ENCODE peak calls at places on chromosomes 1 and 21, in nine cellular contexts. S is amniotic epithelial cell; D is stimulated activated CD8-positive, alpha-beta memory T cell treated with anti-CD3 and anti-CD28 coated beads, Interleukin-4, amount 100 ng/mL, for 24 hours; N is brain microvascular endothelial cell; K is DMS 273 treated with DMSO at 0.1 percent for 48 hours; R is activated naive CD4-positive, alpha-beta T cell; Z is A172; C is caudate nucleus; L is mucosa of gallbladder. B is an unnamed sample.

GRCh38 chr1:155859881-155860841 is 794 bp downstream of the SYT11 start:
- DNase-seq in S (peak; percentile 66), R (no peak), L (peak; percentile 75), N (peak; percentile 73), Z (peak; percentile 87), K (peak; percentile 62), C (peak; percentile 93), D (peak; percentile 39), B (peak; percentile 92)

GRCh38 chr1:8428441-8428840 is 110.5 kb downstream of the SLC45A1 start:
- DNase-seq in C (no peak), Z (no peak), D (no peak), R (no peak), S (no peak), N (no peak), L (no peak), K (no peak), B (no peak)

GRCh38 chr1:40310983-40311642 is 6.0 kb downstream of the COL9A2 start:
- DNase-seq in N (no peak), K (no peak), D (no peak), Z (no peak), S (no peak), L (no peak), R (no peak), C (no peak), B (no peak)

GRCh38 chr1:86754265-86754974 is 50.0 kb downstream of the SH3GLB1 start:
- DNase-seq in Z (no peak), N (no peak), K (no peak), D (no peak), C (no peak), S (no peak), R (no peak), L (no peak), B (no peak)

GRCh38 chr1:150566589-150567340 is 12.6 kb downstream of the MCL1 start:
- DNase-seq in L (no peak), Z (no peak), N (no peak), K (no peak), R (no peak), D (no peak), S (peak; percentile 11), C (no peak), B (no peak)

GRCh38 chr1:3461238-3461933 is 6.9 kb downstream of the ARHGEF16 start:
- DNase-seq in D (no peak), S (no peak), N (no peak), R (no peak), C (no peak), K (no peak), Z (no peak), L (no peak), B (no peak)

GRCh38 chr1:229430761-229431269 is 3.1 kb downstream of the ACTA1 start:
- DNase-seq in L (peak; percentile 46), D (peak; percentile 15), S (peak; percentile 29), K (no peak), Z (no peak), C (no peak), R (peak; percentile 17), N (peak; percentile 30), B (peak; percentile 53)

GRCh38 chr1:202254454-202255252 is 61.1 kb downstream of the LGR6 start:
- DNase-seq in K (no peak), S (peak; percentile 6), C (no peak), L (no peak), N (no peak), R (no peak), Z (no peak), D (no peak), B (no peak)

GRCh38 chr1:213564215-213564659 is 423.5 kb upstream of the PROX1 start:
- DNase-seq in Z (no peak), L (no peak), C (no peak), D (no peak), S (no peak), K (no peak), N (no peak), R (no peak), B (no peak)

GRCh38 chr1:32272557-32273388 is 19.1 kb upstream of the HDAC1 start:
- DNase-seq in S (no peak), R (peak; percentile 23), Z (no peak), L (no peak), D (no peak), C (no peak), K (no peak), N (no peak), B (no peak)

GRCh38 chr21:29148535-29148934 is 18.1 kb downstream of the MAP3K7CL start:
- DNase-seq in C (no peak), L (no peak), N (no peak), S (peak; percentile 22), K (no peak), Z (no peak), D (no peak), R (no peak), B (peak; percentile 90)

GRCh38 chr1:213980906-213981305 is 6.9 kb upstream of the PROX1 start:
- DNase-seq in K (no peak), D (no peak), R (no peak), L (no peak), N (no peak), Z (no peak), S (no peak), C (no peak), B (no peak)

GRCh38 chr1:39657923-39658485 is 13.9 kb downstream of the NT5C1A start:
- DNase-seq in S (peak; percentile 71), L (peak; percentile 65), R (peak; percentile 46), Z (peak; percentile 76), D (peak; percentile 32), C (no peak), K (peak; percentile 99), N (peak; percentile 36), B (peak; percentile 56)

GRCh38 chr1:201376464-201377374 is 761 bp downstream of the TNNT2 start:
- DNase-seq in R (no peak), D (no peak), C (no peak), N (peak; percentile 44), L (peak; percentile 53), Z (peak; percentile 62), K (no peak), S (peak; percentile 54), B (peak; percentile 45)